ENCODE peak calls at places on chromosomes 3 and 15, in five cellular contexts. One of them, this sample, is unnamed.

GRCh38 chr15:36458406-36458805 is 121.0 kb upstream of the CDIN1 start:
- DNase-seq in skeletal muscle cell: no peak
- DNase-seq in BJ: no peak
- DNase-seq in cardiac muscle cell: no peak
- DNase-seq in fibroblast of lung: peak
- DNase-seq in this sample: no peak

GRCh38 chr15:50884583-50884982 is 23.9 kb upstream of the AP4E1 start:
- DNase-seq in skeletal muscle cell: no peak
- DNase-seq in BJ: peak
- DNase-seq in cardiac muscle cell: no peak
- DNase-seq in fibroblast of lung: peak
- DNase-seq in this sample: no peak

GRCh38 chr15:35958021-35958420 is 412.1 kb upstream of the DPH6 start:
- DNase-seq in skeletal muscle cell: peak
- DNase-seq in BJ: no peak
- DNase-seq in cardiac muscle cell: no peak
- DNase-seq in fibroblast of lung: peak
- DNase-seq in this sample: no peak

GRCh38 chr3:75294124-75294523 is 370.0 kb upstream of the FRG2C start:
- DNase-seq in skeletal muscle cell: peak
- DNase-seq in BJ: no peak
- DNase-seq in cardiac muscle cell: peak
- DNase-seq in fibroblast of lung: peak
- DNase-seq in this sample: peak

GRCh38 chr3:107235923-107236315 is 141.3 kb upstream of the CCDC54 start:
- DNase-seq in skeletal muscle cell: peak
- DNase-seq in BJ: no peak
- DNase-seq in cardiac muscle cell: peak
- DNase-seq in fibroblast of lung: peak
- DNase-seq in this sample: peak

GRCh38 chr3:188279696-188280398 is 125.9 kb downstream of the LPP start:
- DNase-seq in skeletal muscle cell: no peak
- DNase-seq in BJ: no peak
- DNase-seq in cardiac muscle cell: no peak
- DNase-seq in fibroblast of lung: peak
- DNase-seq in this sample: no peak

GRCh38 chr3:197734667-197735318 is 1.9 kb downstream of the RUBCN start:
- DNase-seq in skeletal muscle cell: no peak
- DNase-seq in BJ: no peak
- DNase-seq in cardiac muscle cell: no peak
- DNase-seq in fibroblast of lung: no peak
- DNase-seq in this sample: no peak

GRCh38 chr3:52108302-52109232 is 45.7 kb downstream of the POC1A start:
- DNase-seq in skeletal muscle cell: peak
- DNase-seq in BJ: no peak
- DNase-seq in cardiac muscle cell: peak
- DNase-seq in fibroblast of lung: no peak
- DNase-seq in this sample: no peak

GRCh38 chr15:82414536-82415191 is 15.0 kb upstream of the GOLGA6L9 start:
- DNase-seq in skeletal muscle cell: no peak
- DNase-seq in BJ: no peak
- DNase-seq in cardiac muscle cell: no peak
- DNase-seq in fibroblast of lung: no peak
- DNase-seq in this sample: no peak

GRCh38 chr3:16513141-16514020 is at the start of gene RFTN1:
- DNase-seq in skeletal muscle cell: no peak
- DNase-seq in BJ: no peak
- DNase-seq in cardiac muscle cell: peak
- DNase-seq in fibroblast of lung: peak
- DNase-seq in this sample: no peak

GRCh38 chr3:176916777-176917176 is 280.5 kb downstream of the TBL1XR1 start:
- DNase-seq in skeletal muscle cell: no peak
- DNase-seq in BJ: no peak
- DNase-seq in cardiac muscle cell: no peak
- DNase-seq in fibroblast of lung: no peak
- DNase-seq in this sample: no peak

GRCh38 chr15:57565326-57565725 is 26.4 kb upstream of the MYZAP start:
- DNase-seq in skeletal muscle cell: no peak
- DNase-seq in BJ: no peak
- DNase-seq in cardiac muscle cell: no peak
- DNase-seq in fibroblast of lung: no peak
- DNase-seq in this sample: no peak

GRCh38 chr15:70783610-70784021 is 20.3 kb upstream of the UACA start:
- DNase-seq in skeletal muscle cell: no peak
- DNase-seq in BJ: no peak
- DNase-seq in cardiac muscle cell: no peak
- DNase-seq in fibroblast of lung: peak
- DNase-seq in this sample: no peak

GRCh38 chr3:124783696-124784095 is 53.4 kb downstream of the UMPS start:
- DNase-seq in skeletal muscle cell: peak
- DNase-seq in BJ: no peak
- DNase-seq in cardiac muscle cell: no peak
- DNase-seq in fibroblast of lung: peak
- DNase-seq in this sample: no peak

GRCh38 chr15:75810874-75811498 is 32.3 kb upstream of the UBE2Q2 start:
- DNase-seq in skeletal muscle cell: no peak
- DNase-seq in BJ: no peak
- DNase-seq in cardiac muscle cell: no peak
- DNase-seq in fibroblast of lung: no peak
- DNase-seq in this sample: no peak

GRCh38 chr15:40266828-40267304 is 16.0 kb downstream of the ANKRD63 start:
- DNase-seq in skeletal muscle cell: peak
- DNase-seq in BJ: peak
- DNase-seq in cardiac muscle cell: no peak
- DNase-seq in fibroblast of lung: peak
- DNase-seq in this sample: peak

GRCh38 chr15:70348581-70349344 is 251.0 kb upstream of the TLE3 start:
- DNase-seq in skeletal muscle cell: no peak
- DNase-seq in BJ: no peak
- DNase-seq in cardiac muscle cell: no peak
- DNase-seq in fibroblast of lung: peak
- DNase-seq in this sample: no peak

GRCh38 chr3:147299656-147300055 is 106.7 kb downstream of the ZIC4 start:
- DNase-seq in skeletal muscle cell: no peak
- DNase-seq in BJ: peak
- DNase-seq in cardiac muscle cell: no peak
- DNase-seq in fibroblast of lung: peak
- DNase-seq in this sample: no peak

GRCh38 chr3:183449791-183450190 is 21.4 kb upstream of the MCF2L2 start:
- DNase-seq in skeletal muscle cell: no peak
- DNase-seq in BJ: no peak
- DNase-seq in cardiac muscle cell: no peak
- DNase-seq in fibroblast of lung: peak
- DNase-seq in this sample: no peak

GRCh38 chr3:183449391-183449790 is 21.0 kb upstream of the MCF2L2 start:
- DNase-seq in skeletal muscle cell: no peak
- DNase-seq in BJ: no peak
- DNase-seq in cardiac muscle cell: peak
- DNase-seq in fibroblast of lung: peak
- DNase-seq in this sample: no peak

GRCh38 chr3:183460059-183461052 is 31.9 kb upstream of the MCF2L2 start:
- DNase-seq in skeletal muscle cell: no peak
- DNase-seq in BJ: no peak
- DNase-seq in cardiac muscle cell: no peak
- DNase-seq in fibroblast of lung: peak
- DNase-seq in this sample: no peak

GRCh38 chr3:183454064-183454463 is 25.6 kb upstream of the MCF2L2 start:
- DNase-seq in skeletal muscle cell: no peak
- DNase-seq in BJ: no peak
- DNase-seq in cardiac muscle cell: no peak
- DNase-seq in fibroblast of lung: no peak
- DNase-seq in this sample: no peak

DNA sequence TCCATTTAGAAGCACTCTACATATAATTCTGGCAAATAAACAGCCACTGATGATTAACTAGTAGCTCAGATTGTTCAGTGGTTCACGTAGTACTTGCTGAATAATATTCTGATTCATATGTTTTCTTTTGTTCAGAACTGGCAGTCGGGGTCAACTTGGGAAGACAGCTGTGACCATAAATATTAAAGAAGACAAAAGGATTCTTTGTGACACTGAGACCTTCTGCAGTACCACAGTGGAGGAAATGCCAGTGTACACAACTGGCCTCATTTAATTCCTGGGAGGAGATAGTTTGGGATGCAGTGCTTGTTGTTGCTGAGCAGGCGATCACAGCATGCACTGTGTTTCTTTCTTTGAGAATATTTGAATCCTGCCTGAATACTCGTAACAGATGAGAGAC is 26.6 kb upstream of the MCF2L2 start:
- DNase-seq in skeletal muscle cell: peak
- DNase-seq in BJ: no peak
- DNase-seq in cardiac muscle cell: no peak
- DNase-seq in fibroblast of lung: peak
- DNase-seq in this sample: no peak
- H3K4me3 ChIP-seq in skeletal muscle cell: no peak
- H3K4me3 ChIP-seq in BJ: no peak
- H3K4me3 ChIP-seq in cardiac muscle cell: no peak
- H3K4me3 ChIP-seq in fibroblast of lung: no peak
- H3K4me3 ChIP-seq in this sample: no peak

GRCh38 chr3:4985330-4986174 is 6.3 kb downstream of the BHLHE40 start:
- DNase-seq in skeletal muscle cell: peak
- DNase-seq in BJ: no peak
- DNase-seq in cardiac muscle cell: no peak
- DNase-seq in fibroblast of lung: peak
- DNase-seq in this sample: no peak

GRCh38 chr3:4982773-4983738 is 3.8 kb downstream of the BHLHE40 start:
- DNase-seq in skeletal muscle cell: no peak
- DNase-seq in BJ: no peak
- DNase-seq in cardiac muscle cell: no peak
- DNase-seq in fibroblast of lung: peak
- DNase-seq in this sample: no peak

GRCh38 chr3:4986175-4986610 is 7.0 kb downstream of the BHLHE40 start:
- DNase-seq in skeletal muscle cell: no peak
- DNase-seq in BJ: no peak
- DNase-seq in cardiac muscle cell: no peak
- DNase-seq in fibroblast of lung: no peak
- DNase-seq in this sample: no peak

GRCh38 chr3:4983739-4984510 is 4.7 kb downstream of the BHLHE40 start:
- DNase-seq in skeletal muscle cell: peak
- DNase-seq in BJ: peak
- DNase-seq in cardiac muscle cell: no peak
- DNase-seq in fibroblast of lung: peak
- DNase-seq in this sample: no peak

DNA sequence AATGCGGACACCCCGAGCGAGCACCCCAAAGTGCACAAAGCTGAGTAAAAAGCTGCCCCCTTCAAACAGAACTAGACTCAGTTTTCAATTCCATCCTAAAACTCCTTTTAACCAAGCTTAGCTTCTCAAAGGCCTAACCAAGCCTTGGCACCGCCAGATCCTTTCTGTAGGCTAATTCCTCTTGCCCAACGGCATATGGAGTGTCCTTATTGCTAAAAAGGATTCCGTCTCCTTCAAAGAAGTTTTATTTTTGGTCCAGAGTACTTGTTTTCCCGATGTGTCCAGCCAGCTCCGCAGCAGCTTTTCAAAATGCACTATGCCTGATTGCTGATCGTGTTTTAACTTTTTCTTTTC is 5.3 kb downstream of the BHLHE40 start:
- DNase-seq in skeletal muscle cell: no peak
- DNase-seq in BJ: no peak
- DNase-seq in cardiac muscle cell: no peak
- DNase-seq in fibroblast of lung: no peak
- DNase-seq in this sample: no peak
- H3K4me3 ChIP-seq in skeletal muscle cell: peak
- H3K4me3 ChIP-seq in BJ: peak
- H3K4me3 ChIP-seq in cardiac muscle cell: no peak
- H3K4me3 ChIP-seq in fibroblast of lung: no peak
- H3K4me3 ChIP-seq in this sample: no peak

GRCh38 chr3:100059472-100059871 is 54.8 kb downstream of the FILIP1L start:
- DNase-seq in skeletal muscle cell: no peak
- DNase-seq in BJ: no peak
- DNase-seq in cardiac muscle cell: no peak
- DNase-seq in fibroblast of lung: no peak
- DNase-seq in this sample: no peak

GRCh38 chr3:100063929-100064461 is 50.3 kb downstream of the FILIP1L start:
- DNase-seq in skeletal muscle cell: no peak
- DNase-seq in BJ: no peak
- DNase-seq in cardiac muscle cell: no peak
- DNase-seq in fibroblast of lung: no peak
- DNase-seq in this sample: no peak

GRCh38 chr3:100062665-100063064 is 51.6 kb downstream of the FILIP1L start:
- DNase-seq in skeletal muscle cell: no peak
- DNase-seq in BJ: no peak
- DNase-seq in cardiac muscle cell: no peak
- DNase-seq in fibroblast of lung: no peak
- DNase-seq in this sample: no peak

GRCh38 chr3:100057716-100058575 is 56.4 kb downstream of the FILIP1L start:
- DNase-seq in skeletal muscle cell: no peak
- DNase-seq in BJ: no peak
- DNase-seq in cardiac muscle cell: no peak
- DNase-seq in fibroblast of lung: peak
- DNase-seq in this sample: no peak

GRCh38 chr3:100060685-100061484 is 53.4 kb downstream of the FILIP1L start:
- DNase-seq in skeletal muscle cell: no peak
- DNase-seq in BJ: no peak
- DNase-seq in cardiac muscle cell: no peak
- DNase-seq in fibroblast of lung: no peak
- DNase-seq in this sample: no peak
- H3K4me3 ChIP-seq in skeletal muscle cell: no peak
- H3K4me3 ChIP-seq in BJ: no peak
- H3K4me3 ChIP-seq in cardiac muscle cell: no peak
- H3K4me3 ChIP-seq in fibroblast of lung: no peak
- H3K4me3 ChIP-seq in this sample: no peak

DNA sequence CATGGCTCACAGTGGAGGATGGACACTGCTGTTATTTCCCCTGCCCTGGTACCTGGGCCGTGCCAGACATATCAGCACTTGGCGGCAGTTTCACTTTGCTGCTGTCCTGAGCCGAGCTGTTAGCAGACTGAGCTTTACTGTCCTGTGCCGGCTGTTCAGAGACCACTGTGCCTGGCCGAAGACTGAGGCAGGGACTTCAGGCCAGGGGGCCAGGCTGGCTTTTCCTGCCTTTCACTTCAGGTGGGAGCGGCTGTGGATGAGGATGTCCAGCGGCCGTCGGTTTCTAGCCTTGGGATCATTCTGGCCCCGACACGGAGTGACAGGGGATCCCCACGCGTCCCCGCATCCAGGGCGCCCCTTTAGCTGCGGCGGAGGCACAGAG is 1.0 kb downstream of the ATP10A start:
- DNase-seq in skeletal muscle cell: no peak
- DNase-seq in BJ: no peak
- DNase-seq in cardiac muscle cell: no peak
- DNase-seq in fibroblast of lung: peak
- DNase-seq in this sample: no peak
- H3K4me3 ChIP-seq in skeletal muscle cell: peak
- H3K4me3 ChIP-seq in BJ: peak
- H3K4me3 ChIP-seq in cardiac muscle cell: no peak
- H3K4me3 ChIP-seq in fibroblast of lung: peak
- H3K4me3 ChIP-seq in this sample: peak